ENCODE peak calls at places on chromosomes 2 and 18, in six cellular contexts. S is dorsolateral prefrontal cortex, H is HEK293T, G is hippocampal formation, Z is Daoy, V is NCI-H82. B is an unnamed sample.

GRCh38 chr2:191713837-191714236 is 35.9 kb downstream of the NABP1 start:
- DNase-seq in S (no peak), H (peak; percentile 12), G (no peak), Z (no peak), V (peak; percentile 37), B (no peak)

GRCh38 chr18:58611471-58612131 is 17.3 kb downstream of the ALPK2 start:
- DNase-seq in S (no peak), H (no peak), G (no peak), Z (peak; percentile 49), V (no peak), B (no peak)

GRCh38 chr2:24816884-24817283 is 23.7 kb downstream of the CENPO start:
- DNase-seq in S (no peak), H (no peak), G (no peak), Z (peak; percentile 83), V (no peak), B (no peak)

GRCh38 chr2:157173740-157174184 is 83.7 kb upstream of the GALNT5 start:
- DNase-seq in S (no peak), H (no peak), G (no peak), Z (peak; percentile 75), V (peak; percentile 83), B (peak; percentile 28)

GRCh38 chr2:8251291-8251690 is 430.6 kb upstream of the ID2 start:
- DNase-seq in S (no peak), H (no peak), G (no peak), Z (no peak), V (no peak), B (no peak)

GRCh38 chr2:12624911-12625598 is 91.7 kb upstream of the TRIB2 start:
- DNase-seq in S (no peak), H (no peak), G (no peak), Z (no peak), V (no peak), B (no peak)

GRCh38 chr2:170886391-170886790 is 42.7 kb upstream of the GORASP2 start:
- DNase-seq in S (no peak), H (no peak), G (no peak), Z (peak; percentile 21), V (no peak), B (no peak)

GRCh38 chr2:44168684-44169154 is at the start of gene PPM1B:
- DNase-seq in S (peak; percentile 99), H (no peak), G (peak; percentile 100), Z (peak; percentile 99), V (no peak), B (peak; percentile 96)

GRCh38 chr2:106160786-106161261 is 33.3 kb downstream of the UXS1 start:
- DNase-seq in S (no peak), H (no peak), G (no peak), Z (no peak), V (no peak), B (no peak)

GRCh38 chr2:205161156-205161555 is 521.1 kb upstream of the NRP2 start:
- DNase-seq in S (no peak), H (no peak), G (no peak), Z (no peak), V (no peak), B (no peak)

GRCh38 chr2:85433511-85434089 is 15.1 kb downstream of the SH2D6 start:
- DNase-seq in S (peak; percentile 90), H (no peak), G (peak; percentile 91), Z (peak; percentile 49), V (peak; percentile 82), B (peak; percentile 70)

GRCh38 chr2:217647925-217648324 is 354.9 kb downstream of the TNS1 start:
- DNase-seq in S (no peak), H (no peak), G (no peak), Z (no peak), V (no peak), B (no peak)

GRCh38 chr2:1979101-1979500 is 234.8 kb upstream of the PXDN start:
- DNase-seq in S (no peak), H (no peak), G (no peak), Z (no peak), V (peak; percentile 73), B (no peak)

GRCh38 chr18:55968550-55968949 is 380.6 kb upstream of the TCF4 start:
- DNase-seq in S (no peak), H (no peak), G (no peak), Z (peak; percentile 54), V (no peak), B (no peak)

GRCh38 chr2:96538487-96539214 is 2.1 kb downstream of the ARID5A start:
- DNase-seq in S (peak; percentile 86), H (no peak), G (peak; percentile 57), Z (no peak), V (peak; percentile 59), B (peak; percentile 63)

GRCh38 chr2:213958086-213958485 is 452.8 kb upstream of the VWC2L start:
- DNase-seq in S (no peak), H (no peak), G (no peak), Z (no peak), V (no peak), B (no peak)

GRCh38 chr2:219542931-219543595 is 546 bp downstream of the CHPF start:
- DNase-seq in S (no peak), H (peak; percentile 52), G (no peak), Z (peak; percentile 44), V (peak; percentile 64), B (no peak)

GRCh38 chr2:232817756-232818155 is 41.4 kb upstream of the KCNJ13 start:
- DNase-seq in S (no peak), H (no peak), G (no peak), Z (no peak), V (no peak), B (no peak)

GRCh38 chr2:174683392-174683759 is 80.9 kb downstream of the CHRNA1 start:
- DNase-seq in S (no peak), H (no peak), G (no peak), Z (peak; percentile 50), V (peak; percentile 22), B (peak; percentile 46)

GRCh38 chr2:27078267-27079194 is at the start of gene EMILIN1:
- DNase-seq in S (peak; percentile 52), H (no peak), G (peak; percentile 60), Z (peak; percentile 69), V (no peak), B (peak; percentile 71)

GRCh38 chr2:190186238-190186637 is 123.7 kb upstream of the MSTN start:
- DNase-seq in S (no peak), H (no peak), G (no peak), Z (no peak), V (no peak), B (no peak)

GRCh38 chr2:202773576-202773975 is 98.0 kb downstream of the ICA1L start:
- DNase-seq in S (no peak), H (no peak), G (no peak), Z (no peak), V (no peak), B (no peak)

GRCh38 chr2:172169611-172170010 is 66.9 kb upstream of the DLX2 start:
- DNase-seq in S (no peak), H (no peak), G (no peak), Z (no peak), V (no peak), B (no peak)